ENCODE peak calls at places on chromosomes 4 and X, in nine cellular contexts. J is fibroblast of villous mesenchyme, H is transverse colon, C is GM12878, B is GM13976, Y is cardiac fibroblast, P is spleen, W is RWPE2, F is heart left ventricle. I is an unnamed sample.

GRCh38 chr4:146190393-146190910 is 14.9 kb downstream of the LSM6 start:
- DNase-seq in W (no peak), H (no peak), J (peak; percentile 68), P (no peak), Y (no peak), B (no peak), C (no peak), F (no peak), I (no peak)

GRCh38 chr4:68461790-68462189 is 14.5 kb downstream of the TMPRSS11E start:
- DNase-seq in J (no peak), B (no peak), W (no peak), P (no peak), F (no peak), Y (no peak), C (no peak), H (no peak), I (no peak)

GRCh38 chrX:70134116-70134477 is 850 bp downstream of the IGBP1 start:
- DNase-seq in J (peak; percentile 60), C (no peak), H (peak; percentile 11), W (no peak), B (no peak), F (no peak), Y (peak; percentile 12), P (peak; percentile 77), I (no peak)

GRCh38 chrX:130171446-130172126 is at the start of gene RAB33A:
- DNase-seq in P (peak; percentile 82), B (peak; percentile 50), J (peak; percentile 24), W (no peak), F (peak; percentile 36), Y (peak; percentile 21), H (peak; percentile 13), C (no peak), I (peak; percentile 49)

GRCh38 chrX:153966841-153967535 is 4.6 kb downstream of the HCFC1 start:
- DNase-seq in B (no peak), J (no peak), Y (no peak), C (no peak), P (no peak), H (no peak), W (no peak), F (no peak), I (peak; percentile 81)

GRCh38 chr4:86679441-86679840 is 85.3 kb downstream of the PTPN13 start:
- DNase-seq in C (no peak), Y (no peak), J (no peak), H (no peak), F (no peak), P (no peak), B (no peak), W (no peak), I (no peak)

GRCh38 chrX:110026099-110026844 is 23.4 kb downstream of the TMEM164 start:
- DNase-seq in H (peak; percentile 67), F (no peak), B (no peak), C (no peak), Y (peak; percentile 45), P (no peak), W (no peak), J (peak; percentile 34), I (no peak)

GRCh38 chr4:24888945-24889344 is 23.9 kb downstream of the CCDC149 start:
- DNase-seq in B (no peak), W (no peak), H (no peak), Y (no peak), F (no peak), J (no peak), C (no peak), P (no peak), I (no peak)

GRCh38 chr4:176186067-176186466 is 9.3 kb downstream of the SPATA4 start:
- DNase-seq in F (no peak), H (no peak), P (no peak), C (no peak), Y (no peak), W (no peak), J (no peak), B (no peak), I (no peak)

GRCh38 chr4:176002007-176002623 is 63.5 kb upstream of the WDR17 start:
- DNase-seq in J (peak; percentile 2), P (peak; percentile 87), F (peak; percentile 24), B (peak; percentile 70), W (no peak), Y (peak; percentile 5), H (peak; percentile 29), C (no peak), I (peak; percentile 11)

GRCh38 chr4:3439391-3439790 is 2.4 kb upstream of the HGFAC start:
- DNase-seq in F (no peak), J (no peak), Y (no peak), B (no peak), W (no peak), C (no peak), P (no peak), H (no peak), I (no peak)

GRCh38 chr4:168273838-168274237 is 44.7 kb downstream of the DDX60 start:
- DNase-seq in Y (no peak), J (no peak), F (no peak), H (no peak), W (no peak), B (no peak), C (no peak), P (no peak), I (peak; percentile 5)

GRCh38 chr4:187232201-187232600 is 508.5 kb upstream of the FAT1 start:
- DNase-seq in Y (no peak), J (no peak), P (no peak), F (no peak), H (no peak), C (no peak), B (no peak), W (no peak), I (no peak)

GRCh38 chr4:147683172-147683571 is 791 bp downstream of the PRMT9 start:
- DNase-seq in Y (peak; percentile 46), H (peak; percentile 24), F (no peak), B (peak; percentile 40), W (no peak), C (no peak), J (peak; percentile 60), P (no peak), I (peak; percentile 23)

GRCh38 chr4:186588503-186588902 is 33.1 kb upstream of the MTNR1A start:
- DNase-seq in P (peak; percentile 77), B (no peak), W (no peak), Y (no peak), F (no peak), J (no peak), H (no peak), C (no peak), I (no peak)

GRCh38 chr4:1870328-1870577 is 940 bp upstream of the NSD2 start:
- DNase-seq in Y (peak; percentile 81), J (peak; percentile 81), H (peak; percentile 94), B (peak; percentile 83), F (peak; percentile 89), P (peak; percentile 98), C (no peak), W (peak; percentile 93), I (peak; percentile 91)
- TF ChIP-seq CTCF in Y (no peak), J (no peak), H (no peak), B (no peak), F (no peak), P (no peak), C (no peak), W (no peak), I (no peak)

GRCh38 chr4:7187691-7188090 is 4.6 kb upstream of the SORCS2 start:
- DNase-seq in F (no peak), H (no peak), Y (no peak), W (no peak), B (no peak), C (no peak), J (no peak), P (no peak), I (no peak)
- TF ChIP-seq CTCF in F (no peak), H (no peak), Y (no peak), W (no peak), B (no peak), C (no peak), J (no peak), P (no peak), I (no peak)

DNA sequence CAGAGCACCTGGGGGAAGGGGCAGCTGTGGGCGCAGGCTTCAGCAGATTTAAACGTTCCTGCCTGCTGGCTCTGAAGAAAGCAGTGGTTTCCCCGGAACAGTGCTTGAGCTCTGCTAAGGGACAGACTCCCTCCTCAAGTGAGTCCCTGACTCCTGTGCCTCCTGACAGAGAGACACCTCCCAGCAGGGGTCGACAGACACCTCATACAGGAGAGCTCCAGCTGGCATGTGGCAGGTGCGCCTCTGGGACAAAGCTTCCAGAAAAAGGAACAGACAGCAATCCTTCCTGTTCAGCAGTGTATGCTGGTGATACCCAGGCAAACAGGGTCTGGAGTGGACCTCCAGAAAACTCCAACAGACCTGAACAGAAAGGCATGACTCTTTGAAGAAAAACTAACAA is 68.1 kb downstream of the ZC4H2 start:
- DNase-seq in W (no peak), P (no peak), Y (no peak), J (no peak), B (no peak), C (no peak), F (no peak), H (no peak), I (no peak)
- TF ChIP-seq CTCF in W (no peak), P (no peak), Y (no peak), J (no peak), B (no peak), C (no peak), F (no peak), H (no peak), I (no peak)

GRCh38 chrX:46582964-46583363 is 9.4 kb downstream of the CHST7 start:
- DNase-seq in C (no peak), B (no peak), H (no peak), W (no peak), F (no peak), Y (peak; percentile 83), P (no peak), J (peak; percentile 80), I (no peak)
- TF ChIP-seq CTCF in C (no peak), B (no peak), H (no peak), W (no peak), F (no peak), Y (no peak), P (no peak), J (no peak), I (no peak)

I was measured in activated CD8-positive, alpha-beta T cell treated with anti-CD3 and anti-CD28 coated beads for 36 hours.